ENCODE peak calls at places on chromosomes 7 and 10, in six cellular contexts. K is CD8-positive, alpha-beta T cell; V is A549; E is pancreas; B is body of pancreas; F is naive thymus-derived CD4-positive, alpha-beta T cell. S is an unnamed sample.

GRCh38 chr7:78215199-78215598 is 416.6 kb downstream of the PHTF2 start:
- DNase-seq in F (no peak), K (no peak), B (no peak), E (no peak), V (no peak), S (no peak)

GRCh38 chr10:116787893-116788665 is 45.7 kb upstream of the HSPA12A start:
- DNase-seq in K (peak; percentile 87), E (peak; percentile 92), B (peak; percentile 73), V (peak; percentile 62), F (peak; percentile 80), S (peak; percentile 82)

GRCh38 chr7:102270176-102270887 is 16.3 kb upstream of the SH2B2 start:
- DNase-seq in V (no peak), K (no peak), B (no peak), F (no peak), E (no peak), S (no peak)

GRCh38 chr10:96025566-96025965 is 17.8 kb upstream of the CCNJ start:
- DNase-seq in F (no peak), K (no peak), V (peak; percentile 46), E (no peak), B (no peak), S (no peak)

GRCh38 chr7:82050134-82050533 is 280.3 kb upstream of the HGF start:
- DNase-seq in K (no peak), B (no peak), E (no peak), V (peak; percentile 95), F (no peak), S (peak; percentile 24)

GRCh38 chr7:43491984-43492383 is 90.9 kb upstream of the STK17A start:
- DNase-seq in K (no peak), E (no peak), V (peak; percentile 19), F (no peak), B (no peak), S (no peak)

GRCh38 chr10:34538291-34538829 is 276.7 kb downstream of the PARD3 start:
- DNase-seq in K (no peak), B (no peak), V (peak; percentile 45), F (no peak), E (no peak), S (no peak)

GRCh38 chr7:44765579-44766415 is 17.1 kb downstream of the ZMIZ2 start:
- DNase-seq in F (no peak), K (no peak), E (no peak), B (no peak), V (no peak), S (no peak)

GRCh38 chr7:76310102-76310957 is 7.9 kb downstream of the HSPB1 start:
- DNase-seq in V (no peak), E (no peak), K (no peak), B (peak; percentile 89), F (no peak), S (peak; percentile 66)

GRCh38 chr7:13731643-13732042 is 257.8 kb downstream of the ETV1 start:
- DNase-seq in K (no peak), F (no peak), E (no peak), B (no peak), V (no peak), S (no peak)

GRCh38 chr10:93062499-93063216 is 2.1 kb downstream of the CYP26C1 start:
- DNase-seq in F (no peak), B (no peak), V (peak; percentile 38), K (no peak), E (peak; percentile 68), S (no peak)

GRCh38 chr7:112052993-112053392 is 153.2 kb downstream of the DOCK4 start:
- DNase-seq in K (no peak), F (no peak), B (no peak), V (peak; percentile 21), E (no peak), S (no peak)

DNA sequence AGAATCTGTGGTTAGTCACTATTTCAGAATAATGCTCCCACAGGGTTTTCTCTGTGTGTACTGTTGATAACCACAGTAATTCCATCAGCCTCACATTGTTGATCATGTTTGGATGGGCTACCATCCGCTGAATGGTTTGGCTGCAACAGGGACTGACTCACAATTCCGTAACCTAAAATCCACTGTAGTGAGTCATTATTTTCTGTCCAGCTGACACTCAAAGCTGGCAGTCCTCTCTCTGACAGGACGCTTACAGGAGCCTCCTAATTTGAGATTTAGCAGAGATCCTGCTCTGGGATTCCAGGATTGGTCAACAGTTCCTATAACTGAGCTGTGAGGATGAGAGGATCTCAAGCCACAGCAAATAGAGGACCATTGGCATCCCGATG is 32.7 kb downstream of the VWA2 start:
- DNase-seq in F (no peak), B (no peak), K (no peak), V (peak; percentile 48), E (no peak), S (peak; percentile 64)
- H3K27ac ChIP-seq in F (no peak overlapping the region), B (no peak overlapping the region), K (no peak overlapping the region), V (no peak overlapping the region), E (no peak overlapping the region), S (peak overlapping the region; percentile 34)

DNA sequence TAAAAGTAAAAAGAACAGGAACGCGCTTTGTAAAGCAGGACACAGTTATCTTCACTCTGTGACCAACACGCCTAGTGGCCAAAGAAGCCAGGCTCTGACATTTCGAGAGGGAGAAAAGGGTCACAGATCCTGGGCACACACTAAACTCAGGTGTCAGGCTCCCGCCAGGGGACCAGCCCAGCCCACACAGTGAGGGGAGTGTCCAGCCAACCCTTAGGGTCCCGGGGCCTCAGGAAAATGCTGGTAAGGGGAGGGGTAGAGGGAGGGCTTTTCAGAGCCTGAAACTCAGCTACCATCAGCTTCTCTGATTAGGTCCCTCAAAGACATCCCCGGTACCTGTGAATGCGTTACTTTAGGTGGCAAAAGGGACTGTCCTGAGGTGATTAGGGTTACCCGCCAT is 16.6 kb downstream of the ANXA11 start:
- DNase-seq in V (no peak), E (no peak), K (no peak), F (no peak), B (no peak), S (no peak)
- H3K27ac ChIP-seq in V (no peak overlapping the region), E (no peak overlapping the region), K (peak overlapping the region; percentile 64), F (peak overlapping the region; percentile 84), B (no peak overlapping the region), S (peak overlapping the region; percentile 93)

GRCh38 chr10:70543911-70544310 is 58.6 kb downstream of the PRF1 start:
- DNase-seq in V (no peak), K (no peak), F (no peak), E (no peak), B (no peak), S (no peak)
- H3K27ac ChIP-seq in V (no peak overlapping the region), K (no peak overlapping the region), F (no peak overlapping the region), E (no peak overlapping the region), B (no peak overlapping the region), S (no peak overlapping the region)

DNA sequence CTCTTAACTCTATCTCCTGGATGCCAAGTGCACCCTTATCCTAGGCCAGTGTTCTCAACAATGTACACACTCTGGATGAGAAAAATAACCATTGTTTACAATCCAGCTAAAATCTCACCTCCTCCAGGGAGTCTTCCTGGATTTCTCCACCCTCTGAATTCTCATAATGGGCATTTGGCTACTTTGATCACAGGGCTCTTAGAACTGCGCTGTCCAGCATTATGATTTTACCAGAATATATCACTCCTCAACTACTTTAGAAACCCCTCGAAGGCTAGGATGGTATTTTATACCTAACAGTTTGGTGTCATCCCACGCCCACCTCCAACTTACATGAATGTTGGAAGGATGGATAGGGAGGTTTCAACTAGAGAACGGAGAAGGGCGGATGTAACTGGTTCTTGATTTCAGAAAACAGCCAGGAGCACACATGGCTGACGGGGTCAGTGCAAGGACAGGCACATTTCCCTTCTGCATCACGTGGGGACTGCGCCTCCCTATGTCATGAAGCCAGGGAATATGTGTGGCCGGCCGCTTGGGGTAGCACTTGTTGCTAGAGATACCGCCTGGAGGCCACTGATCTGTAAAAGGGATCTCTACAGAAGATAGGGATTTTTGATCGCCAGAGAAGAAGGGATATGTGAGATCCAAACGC is 1.2 kb upstream of the ATP6V0E2 start:
- DNase-seq in F (no peak), E (no peak), V (peak; percentile 89), K (peak; percentile 50), B (peak; percentile 75), S (peak; percentile 83)
- H3K27ac ChIP-seq in F (peak overlapping the region; percentile 88), E (peak overlapping the region; percentile 81), V (peak overlapping the region; percentile 63), K (peak overlapping the region; percentile 63), B (peak overlapping the region; percentile 78), S (peak overlapping the region; percentile 87)

GRCh38 chr7:106083717-106084116 is 28.4 kb downstream of the SYPL1 start:
- DNase-seq in E (no peak), K (no peak), F (no peak), V (no peak), B (no peak), S (no peak)

GRCh38 chr7:106082087-106082854 is 29.8 kb downstream of the SYPL1 start:
- DNase-seq in V (no peak), F (no peak), E (no peak), K (no peak), B (no peak), S (no peak)

GRCh38 chr7:106088014-106088413 is 24.1 kb downstream of the SYPL1 start:
- DNase-seq in K (no peak), E (no peak), B (no peak), V (no peak), F (no peak), S (no peak)

GRCh38 chr7:106086062-106086461 is 26.1 kb downstream of the SYPL1 start:
- DNase-seq in F (no peak), B (no peak), E (no peak), K (no peak), V (no peak), S (no peak)

GRCh38 chr7:106085015-106085414 is 27.1 kb downstream of the SYPL1 start:
- DNase-seq in F (no peak), K (no peak), B (no peak), E (no peak), V (no peak), S (no peak)
- H3K27ac ChIP-seq in F (no peak overlapping the region), K (no peak overlapping the region), B (no peak overlapping the region), E (no peak overlapping the region), V (no peak overlapping the region), S (no peak overlapping the region)

S was measured in heart left ventricle.